ENCODE peak calls at places on chromosomes 3 and 15, in four cellular contexts. R is upper lobe of right lung, S is coronary artery, X is glutamatergic neuron. Q is an unnamed sample.

GRCh38 chr3:36540898-36541518 is 160.7 kb downstream of the STAC start:
- DNase-seq in R (no peak), X (peak), S (no peak), Q (no peak)

GRCh38 chr3:1269808-1270207 is 177.0 kb downstream of the CNTN6 start:
- DNase-seq in R (no peak), X (no peak), S (no peak), Q (no peak)

GRCh38 chr3:9951126-9951525 is 1.1 kb downstream of the PRRT3 start:
- DNase-seq in S (no peak), X (no peak), R (no peak), Q (no peak)

GRCh38 chr3:31170932-31171670 is 276.6 kb upstream of the GADL1 start:
- DNase-seq in R (no peak), X (no peak), S (no peak), Q (peak)

GRCh38 chr3:69462022-69462825 is 76.3 kb upstream of the FRMD4B start:
- DNase-seq in X (no peak), S (no peak), R (no peak), Q (no peak)

GRCh38 chr3:178455264-178455663 is 81.0 kb upstream of the KCNMB2 start:
- DNase-seq in S (no peak), R (no peak), X (no peak), Q (no peak)

GRCh38 chr15:85646538-85647091 is 148.1 kb downstream of the KLHL25 start:
- DNase-seq in S (no peak), R (no peak), X (no peak), Q (no peak)

GRCh38 chr15:81224232-81224631 is 27.6 kb downstream of the IL16 start:
- DNase-seq in R (no peak), X (no peak), S (peak), Q (no peak)

GRCh38 chr15:40058476-40059140 is 19.6 kb upstream of the SRP14 start:
- DNase-seq in X (no peak), S (peak), R (no peak), Q (no peak)

GRCh38 chr3:146100825-146101444 is 60.0 kb downstream of the PLOD2 start:
- DNase-seq in R (no peak), S (no peak), X (no peak), Q (no peak)

GRCh38 chr3:42728056-42728455 is 25.5 kb upstream of the HHATL start:
- DNase-seq in S (peak), R (peak), X (no peak), Q (no peak)

GRCh38 chr3:111917300-111917699 is 58.2 kb downstream of the PHLDB2 start:
- DNase-seq in X (no peak), R (no peak), S (no peak), Q (no peak)

GRCh38 chr3:194481103-194481502 is 5.7 kb downstream of the ATP13A3 start:
- DNase-seq in S (no peak), R (no peak), X (no peak), Q (no peak)

GRCh38 chr15:70517194-70517590 is 246.2 kb downstream of the UACA start:
- DNase-seq in X (no peak), S (no peak), R (no peak), Q (no peak)

GRCh38 chr15:82649226-82649999 is 2.2 kb upstream of the CPEB1 start:
- DNase-seq in S (no peak), X (no peak), R (no peak), Q (no peak)

GRCh38 chr3:185959609-185960517 is 22.0 kb upstream of the TRA2B start:
- DNase-seq in S (no peak), R (no peak), X (no peak), Q (peak)

GRCh38 chr15:67521770-67522568 is 1.0 kb downstream of the C15orf61 start:
- DNase-seq in S (no peak), X (no peak), R (no peak), Q (no peak)

GRCh38 chr3:183779896-183780450 is 45.4 kb downstream of the MAP6D1 start:
- DNase-seq in S (no peak), R (peak), X (no peak), Q (no peak)

GRCh38 chr15:76058714-76059319 is 968 bp upstream of the TMEM266 start:
- DNase-seq in R (no peak), X (peak), S (no peak), Q (no peak)
- TF ChIP-seq CTCF in R (no peak), X (no peak), S (no peak), Q (no peak)

GRCh38 chr15:38053244-38053643 is 118.8 kb downstream of the TMCO5A start:
- DNase-seq in X (no peak), R (no peak), S (no peak), Q (no peak)
- TF ChIP-seq CTCF in X (no peak), R (no peak), S (no peak), Q (no peak)

DNA sequence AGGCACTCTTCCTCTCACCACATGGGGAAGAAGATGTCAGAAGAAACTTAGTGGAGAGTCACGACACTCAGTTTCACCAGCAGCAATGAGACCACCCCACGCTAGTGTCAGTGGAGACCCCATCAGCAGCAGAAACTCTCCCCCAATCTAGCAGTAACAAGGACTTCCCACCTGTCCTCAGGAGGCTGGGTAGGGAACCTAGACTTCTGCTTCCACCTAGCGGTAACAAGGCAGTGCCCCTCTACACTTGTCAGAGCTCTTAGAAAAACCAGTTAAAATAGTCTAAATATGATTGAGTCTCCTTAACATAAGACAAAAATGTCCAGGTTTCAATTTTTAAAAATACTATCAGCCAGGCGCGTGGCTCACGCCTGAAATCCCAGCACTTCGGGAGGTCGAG is 57.3 kb downstream of the TRAT1 start:
- DNase-seq in X (no peak), R (no peak), S (no peak), Q (no peak)
- TF ChIP-seq CTCF in X (no peak), R (no peak), S (no peak), Q (no peak)

DNA sequence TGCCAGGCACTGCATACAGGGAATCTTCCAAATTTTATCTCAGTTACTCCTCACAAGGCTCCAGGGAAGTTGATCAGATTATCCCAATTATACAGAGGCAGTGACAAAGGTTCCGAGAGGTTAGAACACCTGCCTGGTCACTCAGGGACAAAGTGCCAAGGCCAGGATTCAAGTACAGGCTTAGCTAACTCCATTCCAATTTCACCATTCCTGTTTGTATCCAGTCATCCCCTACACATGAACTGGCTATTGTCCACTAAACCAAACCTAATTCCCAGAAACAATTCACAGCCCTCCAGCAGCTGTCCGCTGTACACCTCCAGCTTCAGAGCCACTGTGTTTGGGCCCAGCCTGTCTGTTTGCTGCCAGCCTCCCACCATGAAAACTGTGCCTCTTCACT is 16.0 kb downstream of the MUC13 start:
- DNase-seq in X (no peak), R (no peak), S (no peak), Q (no peak)
- TF ChIP-seq CTCF in X (no peak), R (no peak), S (no peak), Q (no peak)

GRCh38 chr3:190012314-190012782 is 108.3 kb downstream of the P3H2 start:
- DNase-seq in R (no peak), X (no peak), S (no peak), Q (no peak)
- TF ChIP-seq CTCF in R (no peak), X (no peak), S (no peak), Q (no peak)

Q was measured in BJ.